ENCODE peak calls at places on chromosome 18, in seven cellular contexts. V is OCI-LY7, R is transverse colon, D is HCT116, W is left ventricle myocardium inferior, C is Peyer's patch, L is left lung. A is an unnamed sample. For H3K4me1, the result is how much of the 10 kb centered on the place peaks cover.

GRCh38 chr18:6626457-6626856 is 103.1 kb upstream of the ARHGAP28 start:
- DNase-seq in V (no peak), R (no peak), D (no peak), W (no peak), C (no peak), L (no peak), A (no peak)

GRCh38 chr18:39205565-39205964 is 1640.0 kb upstream of the CELF4 start:
- DNase-seq in V (no peak), R (no peak), D (no peak), W (no peak), C (no peak), L (no peak), A (no peak)

GRCh38 chr18:38611036-38611964 is 1045.7 kb upstream of the CELF4 start:
- DNase-seq in V (no peak), R (no peak), D (no peak), W (no peak), C (no peak), L (no peak), A (peak)

GRCh38 chr18:45066210-45066609 is 385.5 kb downstream of the SETBP1 start:
- DNase-seq in V (no peak), R (no peak), D (no peak), W (no peak), C (no peak), L (no peak), A (no peak)

GRCh38 chr18:9951022-9951859 is 37.4 kb downstream of the VAPA start:
- DNase-seq in V (peak), R (peak), D (peak), W (no peak), C (no peak), L (no peak), A (no peak)

GRCh38 chr18:40041951-40042350 is 1913.1 kb upstream of the PIK3C3 start:
- DNase-seq in V (no peak), R (no peak), D (no peak), W (no peak), C (no peak), L (no peak), A (no peak)

GRCh38 chr18:48194787-48195186 is 214.4 kb downstream of the ZBTB7C start:
- DNase-seq in V (no peak), R (no peak), D (no peak), W (no peak), C (no peak), L (no peak), A (no peak)

GRCh38 chr18:10727477-10727876 is 201.7 kb downstream of the NAPG start:
- DNase-seq in V (no peak), R (no peak), D (no peak), W (no peak), C (no peak), L (no peak), A (no peak)

GRCh38 chr18:74493689-74494088 is 2.5 kb upstream of the CNDP2 start:
- DNase-seq in V (peak), R (peak), D (peak), W (no peak), C (no peak), L (no peak), A (peak)

GRCh38 chr18:79400091-79400590 is 4.4 kb downstream of the NFATC1 start:
- DNase-seq in V (peak), R (peak), D (no peak), W (peak), C (peak), L (peak), A (peak)

GRCh38 chr18:7844017-7844416 is 276.9 kb downstream of the PTPRM start:
- DNase-seq in V (no peak), R (no peak), D (no peak), W (no peak), C (no peak), L (no peak), A (no peak)

GRCh38 chr18:47594063-47594462 is 336.4 kb downstream of the SMAD2 start:
- DNase-seq in V (no peak), R (no peak), D (no peak), W (no peak), C (no peak), L (no peak), A (no peak)

GRCh38 chr18:77250926-77251729 is 1.5 kb downstream of the GALR1 start:
- DNase-seq in V (no peak), R (no peak), D (no peak), W (no peak), C (no peak), L (no peak), A (no peak)

GRCh38 chr18:34809697-34810096 is 99.6 kb downstream of the DTNA start:
- DNase-seq in V (no peak), R (peak), D (peak), W (peak), C (peak), L (peak), A (peak)

GRCh38 chr18:34342960-34343359 is 118.2 kb upstream of the NOL4 start:
- DNase-seq in V (no peak), R (no peak), D (no peak), W (no peak), C (no peak), L (no peak), A (no peak)

GRCh38 chr18:43886341-43886740 is 609.1 kb upstream of the SYT4 start:
- DNase-seq in V (no peak), R (no peak), D (no peak), W (no peak), C (no peak), L (no peak), A (no peak)

GRCh38 chr18:46253498-46253897 is 149.3 kb downstream of the HAUS1 start:
- DNase-seq in V (no peak), R (no peak), D (no peak), W (no peak), C (no peak), L (no peak), A (no peak)

GRCh38 chr18:25650201-25650941 is 298.4 kb upstream of the ZNF521 start:
- DNase-seq in V (no peak), R (no peak), D (no peak), W (no peak), C (no peak), L (no peak), A (no peak)

GRCh38 chr18:22279741-22280452 is 110.5 kb downstream of the GATA6 start:
- DNase-seq in V (no peak), R (no peak), D (no peak), W (no peak), C (no peak), L (no peak), A (no peak)

GRCh38 chr18:36301884-36302283 is 4.4 kb downstream of the FHOD3 start:
- DNase-seq in V (no peak), R (no peak), D (no peak), W (no peak), C (no peak), L (no peak), A (no peak)

GRCh38 chr18:48279312-48279711 is 129.9 kb downstream of the ZBTB7C start:
- DNase-seq in V (no peak), R (no peak), D (no peak), W (no peak), C (no peak), L (no peak), A (no peak)

GRCh38 chr18:51569153-51569552 is 371.7 kb upstream of the MEX3C start:
- DNase-seq in V (no peak), R (no peak), D (no peak), W (no peak), C (no peak), L (no peak), A (no peak)

GRCh38 chr18:715626-716025 is 3.2 kb upstream of the ENOSF1 start:
- DNase-seq in V (no peak), R (no peak), D (no peak), W (no peak), C (no peak), L (no peak), A (no peak)

GRCh38 chr18:53380063-53380639 is 844.3 kb downstream of the MBD2 start:
- DNase-seq in V (peak), R (no peak), D (peak), W (no peak), C (no peak), L (no peak), A (no peak)

GRCh38 chr18:28288784-28289183 is 111.9 kb upstream of the CDH2 start:
- DNase-seq in V (no peak), R (no peak), D (no peak), W (no peak), C (no peak), L (no peak), A (no peak)

GRCh38 chr18:36638224-36638623 is 190.6 kb downstream of the TPGS2 start:
- DNase-seq in V (no peak), R (no peak), D (no peak), W (no peak), C (no peak), L (no peak), A (no peak)

DNA sequence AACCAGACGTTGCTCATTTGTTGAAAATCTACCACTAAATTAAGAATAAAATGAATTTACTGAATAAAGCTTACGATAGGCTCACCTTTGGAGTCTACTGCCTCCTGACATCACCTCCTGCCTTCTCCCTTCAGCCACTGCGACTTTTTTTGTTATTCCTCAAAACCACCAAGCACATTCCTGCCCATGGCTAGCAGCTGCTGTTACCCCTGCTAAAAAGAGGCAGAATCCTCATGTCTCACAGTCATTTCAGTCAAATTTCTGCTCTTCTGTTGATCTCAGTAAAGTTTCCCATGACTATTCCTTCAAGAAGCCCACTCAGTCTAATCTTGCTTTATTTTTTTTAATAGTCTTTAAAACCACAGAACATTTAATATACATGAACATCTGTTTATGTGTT is 40.8 kb upstream of the ANKRD62 start:
- DNase-seq in V (no peak), R (no peak), D (no peak), W (no peak), C (no peak), L (no peak), A (no peak)
- H3K4me1 ChIP-seq in V (half or more), R (under half), D (under half), W (under half), C (under half), L (under half), A (under half)

GRCh38 chr18:12328179-12328823 is 20.3 kb downstream of the TUBB6 start:
- DNase-seq in V (no peak), R (no peak), D (no peak), W (no peak), C (no peak), L (no peak), A (no peak)
- TF ChIP-seq CTCF in V (peak), R (no peak), D (no peak), W (peak), C (no peak), L (no peak), A (no peak)

DNA sequence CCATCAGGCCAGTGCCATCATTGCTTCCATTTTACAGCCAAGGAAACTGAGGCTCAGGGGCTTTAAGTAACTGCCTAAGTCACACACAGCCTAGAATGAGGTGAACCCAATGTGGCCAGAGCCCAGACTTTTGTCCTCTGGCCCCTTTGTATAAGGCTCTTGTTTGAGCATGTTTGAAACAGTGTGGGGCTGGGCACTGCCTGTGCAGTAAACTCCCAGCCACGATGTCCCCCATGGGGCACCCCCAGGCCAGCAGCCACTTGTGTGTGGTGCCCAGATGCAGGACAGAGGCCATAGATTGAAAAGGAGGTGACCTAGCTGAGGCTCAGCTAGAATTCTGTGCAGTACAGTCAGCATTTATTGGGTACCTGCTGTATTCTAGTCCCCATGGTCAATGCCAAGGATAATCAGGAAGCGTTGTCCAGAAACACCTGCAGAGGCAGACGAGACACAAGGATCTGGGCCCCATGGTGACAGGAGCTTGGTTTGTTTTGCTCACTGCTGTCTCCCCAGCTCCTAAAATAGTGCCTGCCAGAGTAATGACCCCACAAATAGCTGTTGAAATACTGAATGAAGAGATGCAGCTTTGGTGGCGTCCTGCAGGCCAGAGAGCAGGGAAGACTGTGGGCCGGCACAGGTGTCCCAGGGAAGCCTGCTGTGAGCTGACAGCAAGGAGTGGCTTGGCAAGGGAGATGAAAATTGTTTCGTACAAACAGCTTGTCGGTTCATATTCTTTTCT is 160.7 kb downstream of the LDLRAD4 start:
- DNase-seq in V (no peak), R (no peak), D (no peak), W (no peak), C (no peak), L (no peak), A (no peak)
- H3K27ac ChIP-seq in V (no peak), R (peak), D (no peak), W (peak), C (no peak), L (no peak), A (peak)

GRCh38 chr18:31609886-31610646 is 18.4 kb downstream of the TTR start:
- DNase-seq in V (no peak), R (no peak), D (no peak), W (no peak), C (no peak), L (no peak), A (no peak)

GRCh38 chr18:31603335-31603734 is 11.7 kb downstream of the TTR start:
- DNase-seq in V (no peak), R (no peak), D (no peak), W (no peak), C (no peak), L (no peak), A (no peak)

GRCh38 chr18:31607384-31607783 is 15.7 kb downstream of the TTR start:
- DNase-seq in V (no peak), R (no peak), D (no peak), W (no peak), C (no peak), L (no peak), A (no peak)

GRCh38 chr18:31610841-31611240 is 19.2 kb downstream of the TTR start:
- DNase-seq in V (peak), R (peak), D (peak), W (no peak), C (peak), L (no peak), A (no peak)

DNA sequence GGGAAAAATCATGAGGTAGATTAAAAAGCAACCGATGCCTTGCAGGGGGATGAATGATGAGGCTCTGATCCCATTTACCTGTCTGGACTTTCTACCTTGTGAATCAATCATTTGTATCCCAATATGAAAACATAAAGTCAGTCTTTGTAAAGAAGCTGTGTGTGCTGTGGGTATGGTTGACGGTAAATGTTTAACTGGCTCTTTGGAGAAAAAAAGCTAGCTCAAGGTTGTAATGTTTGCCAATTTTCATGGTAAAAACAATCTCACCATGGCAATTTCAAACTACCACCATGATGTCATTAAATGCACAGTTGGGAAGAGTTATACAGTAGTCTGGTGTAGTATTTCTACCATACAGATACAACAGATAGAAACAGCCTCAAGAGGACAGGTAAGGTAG is 14.6 kb downstream of the TTR start:
- DNase-seq in V (no peak), R (no peak), D (no peak), W (no peak), C (no peak), L (no peak), A (no peak)
- H3K4me1 ChIP-seq in V (under half), R (under half), D (under half), W (under half), C (under half), L (under half), A (under half)

GRCh38 chr18:73150199-73150598 is 282.4 kb upstream of the NETO1 start:
- DNase-seq in V (no peak), R (no peak), D (no peak), W (no peak), C (no peak), L (no peak), A (no peak)
- TF ChIP-seq CTCF in V (no peak), R (no peak), D (no peak), W (no peak), C (no peak), L (no peak), A (no peak)